ENCODE peak calls at places on chromosomes 1 and 21, in six cellular contexts. O is BJ, F is hepatocyte, S is cardiac fibroblast, N is tibial artery, X is AG04450. P is an unnamed sample.

GRCh38 chr21:41466024-41466820 is 40.2 kb downstream of the MX1 start:
- DNase-seq in O (no peak), F (no peak), S (no peak), N (peak), X (no peak), P (no peak)

GRCh38 chr1:6037338-6037762 is 8.3 kb upstream of the KCNAB2 start:
- DNase-seq in O (no peak), F (no peak), S (peak), N (no peak), X (no peak), P (peak)

GRCh38 chr1:11598461-11598860 is 55.8 kb downstream of the FBXO2 start:
- DNase-seq in O (no peak), F (no peak), S (peak), N (no peak), X (no peak), P (peak)

GRCh38 chr1:244778356-244778755 is 57.1 kb upstream of the COX20 start:
- DNase-seq in O (peak), F (no peak), S (peak), N (no peak), X (peak), P (peak)

GRCh38 chr1:26521669-26522030 is 7.9 kb upstream of the RPS6KA1 start:
- DNase-seq in O (no peak), F (no peak), S (no peak), N (no peak), X (no peak), P (no peak)

GRCh38 chr1:68600049-68600661 is 103.3 kb upstream of the DEPDC1 start:
- DNase-seq in O (no peak), F (no peak), S (peak), N (no peak), X (no peak), P (peak)

GRCh38 chr21:31866077-31866511 is 6.7 kb upstream of the HUNK start:
- DNase-seq in O (no peak), F (peak), S (peak), N (peak), X (peak), P (peak)

GRCh38 chr1:114089502-114090138 is 64.0 kb downstream of the SYT6 start:
- DNase-seq in O (no peak), F (no peak), S (no peak), N (no peak), X (no peak), P (no peak)

GRCh38 chr1:228317891-228318810 is 88.5 kb downstream of the TRIM11 start:
- DNase-seq in O (no peak), F (no peak), S (no peak), N (no peak), X (no peak), P (no peak)

GRCh38 chr21:42021751-42022430 is 11.7 kb upstream of the ZBTB21 start:
- DNase-seq in O (no peak), F (no peak), S (no peak), N (peak), X (no peak), P (no peak)

GRCh38 chr1:153985984-153986761 is at the start of gene RAB13:
- DNase-seq in O (peak), F (peak), S (peak), N (peak), X (no peak), P (peak)

GRCh38 chr21:44751186-44751798 is 39.9 kb upstream of the TSPEAR start:
- DNase-seq in O (no peak), F (no peak), S (no peak), N (peak), X (no peak), P (no peak)

GRCh38 chr1:29363536-29363935 is 127.2 kb downstream of the PTPRU start:
- DNase-seq in O (no peak), F (no peak), S (no peak), N (no peak), X (no peak), P (no peak)

GRCh38 chr1:246482780-246483179 is 24.3 kb downstream of the SMYD3 start:
- DNase-seq in O (no peak), F (no peak), S (peak), N (no peak), X (peak), P (no peak)

GRCh38 chr1:153922076-153922837 is 515 bp downstream of the GATAD2B start:
- DNase-seq in O (no peak), F (peak), S (no peak), N (peak), X (no peak), P (peak)

GRCh38 chr1:154998818-154999650 is 3.6 kb upstream of the ZBTB7B start:
- DNase-seq in O (no peak), F (peak), S (peak), N (peak), X (no peak), P (peak)

GRCh38 chr1:235015291-235015990 is 113.2 kb downstream of the TOMM20 start:
- DNase-seq in O (no peak), F (no peak), S (no peak), N (peak), X (no peak), P (no peak)

GRCh38 chr1:157154940-157155514 is 16.8 kb upstream of the ETV3 start:
- DNase-seq in O (no peak), F (peak), S (peak), N (peak), X (no peak), P (peak)

GRCh38 chr1:12294076-12294475 is 64.2 kb downstream of the VPS13D start:
- DNase-seq in O (no peak), F (no peak), S (peak), N (no peak), X (no peak), P (peak)

GRCh38 chr21:21247441-21247840 is 249.2 kb downstream of the NCAM2 start:
- DNase-seq in O (no peak), F (no peak), S (no peak), N (no peak), X (no peak), P (no peak)

GRCh38 chr1:207188901-207189300 is 84.9 kb downstream of the C4BPA start:
- DNase-seq in O (no peak), F (no peak), S (no peak), N (no peak), X (no peak), P (no peak)

GRCh38 chr1:206004269-206004800 is 1.1 kb upstream of the RAB7B start:
- DNase-seq in O (no peak), F (no peak), S (no peak), N (no peak), X (no peak), P (no peak)

GRCh38 chr1:19752083-19752696 is 47.5 kb downstream of the TMCO4 start:
- DNase-seq in O (no peak), F (peak), S (no peak), N (no peak), X (no peak), P (no peak)

GRCh38 chr1:235070819-235071218 is 57.8 kb downstream of the TOMM20 start:
- DNase-seq in O (no peak), F (no peak), S (no peak), N (no peak), X (no peak), P (no peak)

GRCh38 chr1:12482999-12483398 is 135.0 kb downstream of the DHRS3 start:
- DNase-seq in O (no peak), F (no peak), S (no peak), N (no peak), X (no peak), P (no peak)

GRCh38 chr1:98797506-98797905 is 136.0 kb downstream of the SNX7 start:
- DNase-seq in O (no peak), F (no peak), S (no peak), N (no peak), X (no peak), P (no peak)

GRCh38 chr1:4655674-4656532 is 1.5 kb downstream of the AJAP1 start:
- DNase-seq in O (no peak), F (peak), S (peak), N (no peak), X (no peak), P (peak)

GRCh38 chr1:99886179-99886578 is 36.0 kb downstream of the AGL start:
- DNase-seq in O (no peak), F (no peak), S (no peak), N (no peak), X (no peak), P (no peak)

GRCh38 chr1:63802109-63802508 is 28.3 kb downstream of the ROR1 start:
- DNase-seq in O (no peak), F (no peak), S (no peak), N (no peak), X (no peak), P (no peak)

GRCh38 chr1:186435336-186435735 is 25.6 kb downstream of the PDC start:
- DNase-seq in O (no peak), F (no peak), S (peak), N (no peak), X (no peak), P (peak)

GRCh38 chr1:84370831-84371394 is 27.4 kb upstream of the DNASE2B start:
- DNase-seq in O (peak), F (no peak), S (peak), N (no peak), X (no peak), P (peak)

GRCh38 chr1:173038875-173039554 is 11.7 kb downstream of the TNFSF18 start:
- DNase-seq in O (no peak), F (no peak), S (no peak), N (no peak), X (no peak), P (no peak)

GRCh38 chr1:8040586-8040985 is 14.5 kb upstream of the ERRFI1 start:
- DNase-seq in O (peak), F (peak), S (peak), N (peak), X (peak), P (peak)

GRCh38 chr1:94092210-94092613 is 28.7 kb downstream of the ABCA4 start:
- DNase-seq in O (no peak), F (no peak), S (peak), N (no peak), X (no peak), P (no peak)

GRCh38 chr1:155834296-155834926 is 22.6 kb downstream of the GON4L start:
- DNase-seq in O (peak), F (no peak), S (peak), N (no peak), X (no peak), P (peak)

GRCh38 chr1:14812189-14812588 is 213.7 kb downstream of the KAZN start:
- DNase-seq in O (no peak), F (no peak), S (no peak), N (no peak), X (no peak), P (no peak)

GRCh38 chr1:25661043-25661807 is 44.6 kb downstream of the MAN1C1 start:
- DNase-seq in O (peak), F (peak), S (peak), N (no peak), X (no peak), P (peak)

GRCh38 chr1:243582321-243582720 is 267.7 kb downstream of the AKT3 start:
- DNase-seq in O (peak), F (no peak), S (peak), N (no peak), X (no peak), P (no peak)

GRCh38 chr1:9316080-9316444 is 23.4 kb downstream of the SPSB1 start:
- DNase-seq in O (no peak), F (no peak), S (no peak), N (no peak), X (no peak), P (no peak)

DNA sequence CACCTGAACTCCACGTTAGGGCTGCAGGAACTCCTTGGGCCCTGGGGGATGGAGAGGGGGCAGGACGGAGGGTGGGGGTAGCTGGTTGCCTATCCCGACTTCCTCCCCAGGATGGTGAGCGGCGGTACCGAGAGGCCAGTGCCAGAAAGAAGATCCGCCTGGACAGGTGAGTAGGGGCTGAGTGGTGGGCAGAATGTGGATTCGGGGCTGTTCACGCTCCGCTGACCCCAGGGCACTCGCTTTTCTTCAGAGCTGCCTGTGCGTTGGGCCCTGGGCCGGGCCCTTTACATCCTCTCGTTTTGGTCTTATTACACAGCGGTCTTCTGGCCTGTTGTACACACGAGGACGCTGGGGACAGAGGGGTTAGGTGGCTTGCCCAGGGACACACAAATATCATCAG is 20.8 kb downstream of the FAM151A start:
- DNase-seq in O (no peak), F (no peak), S (no peak), N (no peak), X (no peak), P (no peak)
- TF ChIP-seq CTCF in O (no peak), F (no peak), S (no peak), N (no peak), X (no peak), P (no peak)

DNA sequence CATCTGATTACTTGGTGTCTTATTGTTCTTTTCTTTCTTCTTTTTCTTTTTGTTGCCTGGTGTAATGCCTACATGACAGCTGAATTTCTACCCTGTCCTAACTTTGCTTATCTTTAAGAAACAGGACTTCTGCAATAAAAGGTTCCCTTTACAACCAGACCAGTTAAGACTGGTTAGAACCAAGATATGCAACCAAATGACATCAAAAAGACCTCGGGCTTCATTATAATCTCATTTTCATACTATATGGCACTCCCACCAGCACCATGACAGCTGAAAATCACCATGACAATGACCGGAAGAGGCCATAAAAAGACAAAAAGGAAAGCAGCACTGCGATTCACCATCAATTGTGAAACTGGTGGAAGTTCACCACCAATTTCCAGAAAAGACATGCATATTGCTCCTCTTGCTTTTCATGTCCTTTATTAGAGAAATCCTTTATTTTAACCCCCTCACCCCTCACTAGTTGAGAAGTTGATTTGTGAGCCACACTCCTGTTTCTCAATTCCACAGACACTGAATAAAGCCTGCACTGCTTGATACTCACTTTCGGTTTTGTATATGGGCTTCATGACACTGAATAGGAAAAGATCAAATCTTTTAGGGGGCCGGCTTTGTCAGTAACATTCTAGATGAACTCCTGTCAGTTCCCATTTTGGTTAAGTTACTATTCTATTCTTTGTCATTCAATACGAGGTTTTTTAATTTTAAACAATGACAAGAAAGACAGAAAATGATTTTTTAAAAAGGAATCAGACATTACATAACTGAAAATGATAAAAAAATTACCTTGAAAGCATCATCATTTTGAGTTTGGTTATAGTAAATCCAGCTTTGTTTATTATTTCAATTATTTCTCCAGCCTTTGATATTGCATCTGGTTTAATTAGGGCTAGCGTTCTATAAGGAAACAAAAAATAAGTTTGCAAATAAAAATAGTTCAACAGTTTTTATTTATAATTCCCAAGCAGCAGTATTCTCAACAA is 58.1 kb downstream of the NME7 start:
- DNase-seq in O (no peak), F (no peak), S (no peak), N (no peak), X (no peak), P (no peak)
- H3K4me3 ChIP-seq in O (no peak), F (no peak), S (no peak), N (no peak), X (no peak), P (no peak)

GRCh38 chr1:177780096-177780700 is 189.7 kb downstream of the SEC16B start:
- DNase-seq in O (no peak), F (peak), S (peak), N (no peak), X (peak), P (peak)

GRCh38 chr1:177784394-177784793 is 185.5 kb downstream of the SEC16B start:
- DNase-seq in O (no peak), F (no peak), S (no peak), N (no peak), X (no peak), P (no peak)

GRCh38 chr1:177779325-177779965 is 190.4 kb downstream of the SEC16B start:
- DNase-seq in O (no peak), F (no peak), S (no peak), N (no peak), X (no peak), P (no peak)

GRCh38 chr1:177786346-177786745 is 183.5 kb downstream of the SEC16B start:
- DNase-seq in O (no peak), F (no peak), S (no peak), N (no peak), X (no peak), P (no peak)

GRCh38 chr1:177783052-177783451 is 186.8 kb downstream of the SEC16B start:
- DNase-seq in O (no peak), F (no peak), S (no peak), N (no peak), X (no peak), P (no peak)
- TF ChIP-seq CTCF in O (no peak), F (no peak), S (no peak), N (no peak), X (no peak), P (no peak)

GRCh38 chr1:92952714-92953113 is 8.5 kb downstream of the DIPK1A start:
- DNase-seq in O (no peak), F (no peak), S (no peak), N (no peak), X (no peak), P (no peak)
- H3K4me3 ChIP-seq in O (no peak), F (no peak), S (no peak), N (no peak), X (no peak), P (no peak)

GRCh38 chr1:203006948-203007871 is at the start of gene TMEM183A:
- DNase-seq in O (peak), F (peak), S (peak), N (peak), X (peak), P (peak)
- TF ChIP-seq CTCF in O (no peak), F (no peak), S (no peak), N (no peak), X (no peak), P (no peak)

DNA sequence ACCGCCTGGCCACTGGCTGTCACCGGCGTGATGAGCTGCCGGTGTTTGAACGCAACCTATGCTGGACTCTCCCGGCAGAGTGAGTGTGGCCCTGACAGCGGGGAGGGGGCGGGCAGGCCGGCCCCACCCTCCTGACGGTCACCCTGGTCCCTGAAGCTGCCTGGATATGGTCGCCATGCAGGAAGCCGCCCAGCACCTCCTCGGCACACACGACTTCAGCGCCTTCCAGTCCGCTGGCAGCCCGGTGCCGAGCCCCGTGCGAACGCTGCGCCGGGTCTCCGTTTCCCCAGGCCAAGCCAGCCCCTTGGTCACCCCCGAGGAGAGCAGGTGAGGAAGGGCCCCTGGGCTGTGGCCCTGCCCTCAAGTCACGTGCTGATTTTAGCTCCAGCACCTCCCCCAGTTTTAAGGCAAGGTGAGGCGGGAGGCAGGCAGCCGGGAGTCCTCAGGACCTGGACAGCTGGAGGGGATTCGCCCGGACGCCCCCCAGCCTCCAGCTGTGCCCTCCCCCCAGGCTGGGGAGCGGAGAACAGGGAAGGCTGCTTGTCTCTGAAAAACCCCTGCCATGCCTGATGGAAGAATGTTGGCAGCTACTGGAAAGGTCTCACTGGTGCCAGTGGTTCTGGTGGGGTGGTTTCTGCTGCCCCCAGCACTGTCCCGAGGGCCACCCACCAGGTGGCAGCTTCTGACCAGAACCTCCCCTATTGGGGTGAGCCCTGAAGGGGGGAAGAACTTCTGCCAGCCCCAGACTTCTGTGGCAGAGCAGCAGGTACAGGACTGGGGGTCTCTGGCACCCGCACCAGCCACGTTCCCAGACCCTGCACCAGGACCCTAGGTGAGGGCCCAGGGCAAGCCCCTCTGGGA is 1.4 kb downstream of the PUSL1 start:
- DNase-seq in O (no peak), F (no peak), S (no peak), N (no peak), X (no peak), P (no peak)
- H3K4me3 ChIP-seq in O (peak), F (peak), S (peak), N (peak), X (peak), P (peak)

GRCh38 chr1:112083487-112083886 is 94.0 kb upstream of the KCND3 start:
- DNase-seq in O (no peak), F (peak), S (peak), N (no peak), X (no peak), P (peak)
- TF ChIP-seq CTCF in O (no peak), F (no peak), S (no peak), N (no peak), X (no peak), P (no peak)

DNA sequence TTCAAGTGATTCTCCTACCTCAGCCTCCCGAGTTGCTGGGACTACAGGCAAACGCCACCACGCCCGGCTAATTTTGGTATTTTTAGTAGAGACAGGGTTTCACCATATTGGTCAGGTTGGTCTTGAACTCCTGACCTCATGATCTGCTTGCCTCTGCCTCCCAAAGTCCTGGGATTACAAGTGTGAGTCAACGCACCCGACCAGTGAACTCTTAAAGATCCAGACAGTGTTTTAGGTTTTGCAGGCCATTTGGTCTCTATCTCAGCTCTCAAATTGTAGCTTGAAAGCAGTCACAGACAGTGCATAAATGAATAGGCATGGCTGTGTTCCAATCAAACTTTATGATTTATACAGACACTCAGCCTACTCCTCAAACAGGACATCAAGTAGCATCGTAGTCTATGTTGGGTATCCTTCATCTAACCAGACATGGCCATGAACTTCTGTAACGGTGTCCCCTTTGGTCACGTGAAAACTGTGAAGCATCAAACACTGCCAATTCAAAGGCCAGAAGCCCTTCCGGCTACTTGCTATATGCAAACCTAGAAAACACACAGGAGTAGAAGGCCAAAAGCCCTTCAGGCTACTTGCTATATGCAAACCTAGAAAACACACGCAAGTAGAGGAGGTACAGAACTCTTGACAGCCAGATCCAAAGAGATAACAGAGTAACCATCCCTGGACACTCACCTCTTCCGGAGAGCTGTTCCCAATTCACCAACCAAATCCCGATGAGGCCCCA is 3.1 kb downstream of the FUCA1 start:
- DNase-seq in O (no peak), F (no peak), S (no peak), N (no peak), X (no peak), P (no peak)
- H3K4me3 ChIP-seq in O (no peak), F (no peak), S (no peak), N (no peak), X (no peak), P (no peak)

P was measured in foreskin fibroblast.